ENCODE peak calls at places on chromosomes 7 and 10, in six cellular contexts. S is stomach, F is lower lobe of right lung, H is tibial artery, P is heart right ventricle, R is IMR-90. C is an unnamed sample.

GRCh38 chr7:32957326-32958045 is at the start of gene FKBP9:
- DNase-seq in F (peak), H (peak), R (peak), P (peak), S (peak), C (peak)

GRCh38 chr7:105131890-105132289 is 117.9 kb downstream of the KMT2E start:
- DNase-seq in F (no peak), R (no peak), S (no peak), H (no peak), P (no peak), C (no peak)

GRCh38 chr7:32881074-32881982 is 10.2 kb downstream of the KBTBD2 start:
- DNase-seq in P (no peak), R (peak), F (no peak), S (no peak), H (no peak), C (no peak)

GRCh38 chr10:69409968-69410367 is 6.8 kb downstream of the TACR2 start:
- DNase-seq in R (no peak), P (no peak), H (peak), F (no peak), S (no peak), C (no peak)

GRCh38 chr7:1354661-1355567 is 104.4 kb downstream of the MICALL2 start:
- DNase-seq in H (no peak), P (no peak), R (no peak), F (peak), S (no peak), C (no peak)

GRCh38 chr7:28091190-28091589 is 89.4 kb downstream of the JAZF1 start:
- DNase-seq in S (no peak), P (no peak), R (no peak), F (no peak), H (no peak), C (no peak)

GRCh38 chr10:55033061-55033460 is 232.0 kb upstream of the PCDH15 start:
- DNase-seq in R (no peak), F (no peak), H (no peak), S (no peak), P (no peak), C (no peak)

GRCh38 chr10:129892571-129893045 is 71.5 kb downstream of the EBF3 start:
- DNase-seq in F (no peak), H (no peak), S (no peak), R (no peak), P (no peak), C (peak)

GRCh38 chr10:116112232-116113231 is 160.5 kb downstream of the GFRA1 start:
- DNase-seq in F (no peak), S (no peak), R (no peak), H (no peak), P (no peak), C (no peak)

GRCh38 chr10:1434202-1434601 is 303.1 kb downstream of the ADARB2 start:
- DNase-seq in P (no peak), S (no peak), H (no peak), R (no peak), F (no peak), C (no peak)

GRCh38 chr7:148327379-148327778 is 263.2 kb upstream of the C7orf33 start:
- DNase-seq in S (no peak), P (no peak), H (no peak), R (no peak), F (no peak), C (no peak)

GRCh38 chr7:44259547-44260457 is 59.0 kb downstream of the YKT6 start:
- DNase-seq in H (peak), R (peak), F (no peak), S (no peak), P (peak), C (no peak)

GRCh38 chr7:33495207-33495606 is 365.8 kb downstream of the BBS9 start:
- DNase-seq in H (no peak), S (no peak), F (no peak), P (no peak), R (peak), C (peak)

GRCh38 chr10:72044417-72045041 is 43.8 kb downstream of the SPOCK2 start:
- DNase-seq in H (peak), R (peak), S (peak), F (no peak), P (peak), C (no peak)

GRCh38 chr10:100685331-100685730 is 60.1 kb upstream of the PAX2 start:
- DNase-seq in F (no peak), S (no peak), H (no peak), P (no peak), R (no peak), C (no peak)

GRCh38 chr7:133230591-133231194 is 22.2 kb upstream of the EXOC4 start:
- DNase-seq in P (no peak), S (peak), F (no peak), H (peak), R (peak), C (peak)

GRCh38 chr7:17660116-17660515 is 280.2 kb downstream of the SNX13 start:
- DNase-seq in S (no peak), R (peak), F (no peak), H (no peak), P (no peak), C (no peak)

GRCh38 chr7:121755818-121756501 is 117.0 kb upstream of the PTPRZ1 start:
- DNase-seq in R (no peak), S (peak), H (no peak), F (no peak), P (no peak), C (no peak)

GRCh38 chr7:140586517-140586916 is 54.1 kb downstream of the DENND2A start:
- DNase-seq in S (no peak), P (no peak), R (no peak), H (no peak), F (no peak), C (no peak)

GRCh38 chr7:73770002-73770859 is at the start of gene CLDN3:
- DNase-seq in P (no peak), H (no peak), F (peak), S (peak), R (no peak), C (no peak)

GRCh38 chr7:94907420-94908203 is at the start of gene PPP1R9A:
- DNase-seq in S (peak), F (peak), P (peak), H (no peak), R (no peak), C (peak)

GRCh38 chr7:1738511-1738910 is 68.4 kb downstream of the ELFN1 start:
- DNase-seq in H (no peak), R (no peak), S (no peak), P (no peak), F (no peak), C (no peak)

GRCh38 chr10:104342941-104343411 is 4.7 kb upstream of the ITPRIP start:
- DNase-seq in P (no peak), F (no peak), S (no peak), H (no peak), R (no peak), C (no peak)

GRCh38 chr7:105808703-105809590 is 67.5 kb downstream of the ATXN7L1 start:
- DNase-seq in P (no peak), F (peak), S (peak), R (peak), H (peak), C (no peak)

GRCh38 chr7:150378853-150379589 is at the start of gene ZNF775:
- DNase-seq in F (peak), P (peak), R (peak), H (peak), S (peak), C (peak)

GRCh38 chr10:47359626-47360418 is 11.7 kb downstream of the RBP3 start:
- DNase-seq in H (no peak), R (no peak), P (no peak), F (no peak), S (no peak), C (no peak)

GRCh38 chr7:17548014-17548653 is 249.7 kb downstream of the AHR start:
- DNase-seq in P (no peak), R (no peak), S (no peak), F (no peak), H (no peak), C (no peak)

GRCh38 chr7:99109108-99110051 is 34.5 kb downstream of the SMURF1 start:
- DNase-seq in F (no peak), P (peak), S (no peak), H (no peak), R (peak), C (no peak)

GRCh38 chr10:6225263-6225814 is 22.6 kb downstream of the PFKFB3 start:
- DNase-seq in S (no peak), R (no peak), P (no peak), F (peak), H (no peak), C (no peak)

GRCh38 chr10:13720699-13721098 is 133.9 kb downstream of the PRPF18 start:
- DNase-seq in S (no peak), R (no peak), P (no peak), F (no peak), H (no peak), C (no peak)

GRCh38 chr10:13719411-13719810 is 132.6 kb downstream of the PRPF18 start:
- DNase-seq in H (no peak), P (no peak), F (no peak), R (no peak), S (peak), C (no peak)

GRCh38 chr10:13717571-13717935 is 130.8 kb downstream of the PRPF18 start:
- DNase-seq in R (no peak), F (no peak), S (no peak), P (no peak), H (no peak), C (no peak)

GRCh38 chr10:13717936-13718772 is 131.4 kb downstream of the PRPF18 start:
- DNase-seq in S (peak), F (peak), H (peak), P (peak), R (peak), C (peak)

GRCh38 chr10:13718820-13719219 is 132.1 kb downstream of the PRPF18 start:
- DNase-seq in R (no peak), H (no peak), P (no peak), S (no peak), F (no peak), C (no peak)
- H3K27ac ChIP-seq in R (peak), H (peak), P (peak), S (peak), F (no peak), C (no peak)

GRCh38 chr7:46100521-46100920 is 179.4 kb upstream of the IGFBP3 start:
- DNase-seq in S (no peak), H (no peak), R (peak), F (no peak), P (no peak), C (no peak)
- H3K27ac ChIP-seq in S (no peak), H (no peak), R (no peak), F (no peak), P (no peak), C (peak)

DNA sequence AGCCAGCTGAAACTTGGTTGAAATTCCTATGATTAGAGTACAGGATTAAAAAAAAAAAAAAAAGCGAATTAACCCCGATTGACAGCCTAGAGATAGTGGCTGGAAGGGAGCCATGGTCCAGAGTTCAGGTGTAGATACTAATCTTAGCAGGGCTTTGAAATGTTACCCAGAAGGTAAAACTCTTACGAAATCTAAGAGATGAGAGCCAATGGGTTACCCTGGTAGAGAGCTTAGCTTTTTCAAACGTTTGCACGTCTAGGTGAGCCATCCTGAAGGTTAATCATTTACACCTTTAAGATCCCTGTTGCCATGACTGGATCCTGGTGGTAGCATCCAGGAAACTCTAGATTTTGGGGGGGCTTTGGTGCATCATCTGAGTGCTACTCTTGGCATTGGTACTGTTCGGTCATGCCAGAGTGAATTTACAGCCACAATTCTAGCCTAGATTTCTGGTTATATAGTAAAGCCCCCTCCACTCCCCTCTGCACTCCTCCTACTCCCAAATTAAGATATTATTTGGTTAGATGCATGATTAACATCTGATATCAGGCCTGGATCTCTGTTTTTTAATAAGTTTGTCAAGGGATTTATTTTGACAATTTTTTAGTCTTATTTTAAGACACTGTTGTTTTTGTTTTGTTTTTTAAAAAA is 1.2 kb downstream of the AGFG2 start:
- DNase-seq in F (no peak), H (no peak), S (peak), P (no peak), R (no peak), C (no peak)
- H3K27ac ChIP-seq in F (peak), H (no peak), S (peak), P (no peak), R (no peak), C (no peak)

DNA sequence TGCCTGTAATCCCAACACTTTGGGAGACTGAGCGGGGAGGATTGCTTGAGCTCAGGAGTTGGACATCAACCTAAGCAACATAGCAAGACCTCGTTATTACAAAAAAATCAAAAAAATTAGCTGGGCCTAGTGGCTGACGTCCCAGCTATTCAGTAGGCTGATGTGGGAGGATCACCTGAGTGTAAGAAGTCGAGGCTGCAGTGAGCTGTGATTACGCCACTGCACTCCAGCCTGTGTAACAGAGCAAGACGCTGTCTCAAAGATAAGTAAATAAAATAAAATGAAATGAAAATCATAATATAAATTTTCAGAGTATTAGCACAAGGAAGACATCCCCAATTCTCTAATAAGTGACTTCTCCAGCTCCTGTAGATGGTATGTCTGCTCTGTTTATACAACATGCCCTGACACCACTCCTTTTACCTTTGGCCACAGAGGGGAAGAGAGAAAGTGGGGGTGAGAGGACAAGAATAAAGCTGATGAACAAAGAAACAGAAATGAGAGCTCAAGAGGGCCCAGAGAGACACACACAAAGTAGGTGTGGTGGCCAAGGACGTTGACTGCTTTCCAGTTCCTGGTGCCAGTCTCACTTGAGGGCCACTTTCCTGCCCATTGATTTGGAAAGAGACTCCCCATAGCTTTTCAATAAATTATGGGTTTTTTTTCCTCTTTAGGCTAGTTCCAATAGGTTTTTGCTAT is 62.9 kb downstream of the PTTG1IP2 start:
- DNase-seq in H (no peak), S (no peak), P (no peak), R (no peak), F (no peak), C (no peak)
- H3K27ac ChIP-seq in H (no peak), S (no peak), P (no peak), R (no peak), F (no peak), C (no peak)

DNA sequence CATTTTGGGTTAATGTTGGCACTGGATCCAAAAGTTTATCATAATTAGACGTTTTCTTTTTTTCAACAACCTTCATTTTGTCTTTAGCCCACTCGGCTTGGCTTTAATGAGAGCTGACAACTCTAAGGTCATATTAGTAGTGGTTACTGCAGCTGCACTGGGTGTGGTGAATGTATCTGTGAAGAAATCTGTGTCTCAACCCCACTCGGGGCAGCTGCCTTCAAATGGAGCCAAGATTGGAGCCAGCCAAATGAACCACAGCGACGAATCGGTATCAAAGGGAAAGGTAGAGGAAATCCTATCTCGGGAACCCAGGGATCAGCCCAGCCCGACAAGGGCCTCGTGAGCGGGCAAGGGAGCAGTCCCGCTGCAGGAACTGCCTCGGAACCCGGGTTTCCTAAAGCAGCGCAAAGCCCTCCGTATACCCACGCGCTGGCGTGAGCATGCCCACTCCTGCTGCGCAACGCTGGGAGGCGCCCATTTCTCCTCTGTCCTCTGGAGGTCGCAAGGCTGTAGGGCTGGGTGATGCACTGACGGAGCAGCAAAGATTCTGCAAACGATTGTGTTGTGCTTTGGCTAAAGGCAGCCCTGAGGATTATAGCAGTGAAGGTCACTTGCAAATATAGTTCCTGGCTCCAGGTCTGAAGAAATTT is 98.7 kb upstream of the MBL2 start:
- DNase-seq in H (no peak), P (no peak), S (no peak), R (no peak), F (no peak), C (no peak)
- H3K27ac ChIP-seq in H (no peak), P (no peak), S (no peak), R (no peak), F (no peak), C (no peak)